ENCODE peak calls at places on chromosomes 13 and 19, in five cellular contexts. G is testis, Z is stomach, O is tibial nerve, N is esophagus muscularis mucosa. E is an unnamed sample. For H3K4me1, the result is how much of the 10 kb centered on the place peaks cover.

GRCh38 chr19:37979547-37980082 is 72.6 kb downstream of the SIPA1L3 start:
- DNase-seq in O (no peak), N (no peak), Z (peak), G (no peak), E (peak)

GRCh38 chr13:83780201-83780600 is 102.1 kb downstream of the SLITRK1 start:
- DNase-seq in G (peak), N (no peak), O (no peak), Z (no peak), E (no peak)

GRCh38 chr13:50412046-50412617 is 396.9 kb downstream of the KCNRG start:
- DNase-seq in N (no peak), Z (no peak), G (no peak), O (no peak), E (no peak)

GRCh38 chr13:112747256-112747655 is 57.4 kb downstream of the ATP11A start:
- DNase-seq in O (no peak), N (no peak), Z (no peak), G (peak), E (no peak)

GRCh38 chr19:7883796-7884570 is 4.3 kb upstream of the LRRC8E start:
- DNase-seq in O (no peak), G (no peak), N (no peak), Z (no peak), E (no peak)

GRCh38 chr19:54451331-54451871 is 2.4 kb downstream of the LENG8 start:
- DNase-seq in O (no peak), Z (no peak), N (no peak), G (no peak), E (no peak)

GRCh38 chr19:2774083-2774679 is 8.9 kb downstream of the SGTA start:
- DNase-seq in Z (no peak), N (no peak), G (no peak), O (no peak), E (no peak)

GRCh38 chr19:38020331-38020730 is 113.3 kb downstream of the SIPA1L3 start:
- DNase-seq in G (no peak), Z (no peak), N (no peak), O (no peak), E (no peak)

GRCh38 chr13:39684531-39685137 is 29.2 kb downstream of the COG6 start:
- DNase-seq in G (no peak), N (no peak), Z (no peak), O (no peak), E (no peak)

GRCh38 chr19:48381178-48381950 is 10.0 kb downstream of the KDELR1 start:
- DNase-seq in N (no peak), O (no peak), G (no peak), Z (no peak), E (no peak)

GRCh38 chr13:91369432-91369831 is 21.9 kb downstream of the MIR17HG start:
- DNase-seq in Z (no peak), O (no peak), G (no peak), N (no peak), E (no peak)

GRCh38 chr19:8120636-8121480 is 28.5 kb downstream of the FBN3 start:
- DNase-seq in G (no peak), O (no peak), Z (no peak), N (no peak), E (no peak)

GRCh38 chr13:49097374-49097773 is 121.7 kb downstream of the FNDC3A start:
- DNase-seq in N (no peak), G (no peak), O (no peak), Z (no peak), E (no peak)

GRCh38 chr13:98055623-98056022 is 87.3 kb upstream of the FARP1 start:
- DNase-seq in Z (no peak), N (no peak), O (no peak), G (no peak), E (no peak)

GRCh38 chr13:26558912-26559485 is 1.5 kb downstream of the WASF3 start:
- DNase-seq in Z (no peak), G (no peak), N (no peak), O (no peak), E (no peak)

GRCh38 chr13:24221007-24221406 is 60.5 kb downstream of the SPATA13 start:
- DNase-seq in O (no peak), G (no peak), Z (no peak), N (no peak), E (no peak)

DNA sequence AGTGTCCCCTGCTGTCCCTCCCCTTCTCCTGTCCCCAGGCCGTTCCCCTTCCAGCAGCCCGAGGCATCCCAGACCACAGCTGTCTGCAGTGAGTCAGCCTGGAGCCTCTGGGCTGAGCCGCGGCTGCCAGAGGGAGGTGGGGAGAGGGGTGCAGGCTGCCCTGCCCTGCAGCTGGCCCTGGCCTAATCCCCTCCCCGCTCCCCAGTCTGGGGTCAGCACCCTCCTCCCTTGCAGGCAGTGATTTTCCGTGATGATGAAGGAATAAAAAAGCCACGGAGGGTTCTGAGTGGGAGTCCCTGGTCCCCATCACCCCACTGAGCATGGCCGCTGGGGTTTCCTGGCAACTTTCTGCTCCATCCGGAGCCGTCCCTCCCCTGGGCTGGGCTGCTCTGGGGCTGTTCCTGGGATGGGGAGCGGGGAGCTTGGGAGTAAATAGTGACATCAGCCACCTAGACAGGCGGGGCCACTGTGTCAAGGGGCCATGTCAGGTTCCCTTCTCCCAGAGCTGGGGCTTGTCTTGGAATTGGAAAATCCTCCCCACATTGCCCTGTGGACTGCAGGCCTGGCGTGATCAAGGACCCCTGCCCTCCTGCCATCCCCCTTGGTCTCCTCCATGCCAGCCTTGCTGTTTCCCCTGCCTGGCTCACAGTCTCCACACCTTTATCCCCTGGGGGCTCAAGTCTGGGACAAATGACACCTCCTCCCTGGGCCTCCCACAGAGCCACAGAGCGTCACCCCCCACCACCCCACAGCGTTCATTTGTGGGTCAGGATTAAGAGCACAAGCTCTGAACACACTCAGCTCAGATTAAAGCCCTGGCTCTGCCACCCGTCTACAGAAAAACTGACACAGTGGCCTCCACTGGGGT is 16.7 kb downstream of the SPC24 start:
- DNase-seq in Z (peak), G (peak), O (peak), N (peak), E (peak)
- H3K4me1 ChIP-seq in Z (half or more), G (under half), O (half or more), N (half or more), E (under half)

DNA sequence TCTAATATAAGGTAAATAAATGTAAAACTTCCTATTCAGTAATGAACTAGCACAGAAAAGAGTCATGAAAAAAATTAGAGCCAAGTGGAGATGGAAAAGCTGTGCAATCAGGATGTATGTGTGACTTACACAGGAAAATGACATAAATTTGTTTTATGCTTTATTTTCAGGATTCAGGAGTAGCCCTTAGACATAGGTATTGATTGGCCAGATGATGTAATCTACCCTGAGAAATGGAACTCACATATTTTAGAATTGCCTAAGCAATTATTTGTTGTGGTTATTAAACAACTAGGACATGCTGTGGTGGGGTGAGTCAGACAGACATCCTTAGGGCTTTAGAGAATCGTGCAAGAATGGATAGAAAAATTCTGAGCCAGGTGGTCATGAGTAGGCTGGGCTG is 110.7 kb downstream of the PCDH9 start:
- DNase-seq in N (no peak), Z (no peak), G (no peak), O (no peak), E (no peak)
- H3K27ac ChIP-seq in N (no peak), Z (no peak), G (no peak), O (no peak), E (no peak)

GRCh38 chr19:1260749-1261511 is 8.2 kb upstream of the CIRBP start:
- DNase-seq in N (peak), O (peak), Z (peak), G (peak), E (peak)

GRCh38 chr19:1261512-1261862 is 7.6 kb upstream of the CIRBP start:
- DNase-seq in Z (no peak), N (no peak), O (no peak), G (no peak), E (no peak)

GRCh38 chr19:1258707-1259205 is 10.4 kb downstream of the MIDN start:
- DNase-seq in O (no peak), N (no peak), G (no peak), Z (no peak), E (no peak)

GRCh38 chr19:1259206-1259872 is 9.8 kb upstream of the CIRBP start:
- DNase-seq in Z (peak), O (peak), G (no peak), N (no peak), E (peak)

DNA sequence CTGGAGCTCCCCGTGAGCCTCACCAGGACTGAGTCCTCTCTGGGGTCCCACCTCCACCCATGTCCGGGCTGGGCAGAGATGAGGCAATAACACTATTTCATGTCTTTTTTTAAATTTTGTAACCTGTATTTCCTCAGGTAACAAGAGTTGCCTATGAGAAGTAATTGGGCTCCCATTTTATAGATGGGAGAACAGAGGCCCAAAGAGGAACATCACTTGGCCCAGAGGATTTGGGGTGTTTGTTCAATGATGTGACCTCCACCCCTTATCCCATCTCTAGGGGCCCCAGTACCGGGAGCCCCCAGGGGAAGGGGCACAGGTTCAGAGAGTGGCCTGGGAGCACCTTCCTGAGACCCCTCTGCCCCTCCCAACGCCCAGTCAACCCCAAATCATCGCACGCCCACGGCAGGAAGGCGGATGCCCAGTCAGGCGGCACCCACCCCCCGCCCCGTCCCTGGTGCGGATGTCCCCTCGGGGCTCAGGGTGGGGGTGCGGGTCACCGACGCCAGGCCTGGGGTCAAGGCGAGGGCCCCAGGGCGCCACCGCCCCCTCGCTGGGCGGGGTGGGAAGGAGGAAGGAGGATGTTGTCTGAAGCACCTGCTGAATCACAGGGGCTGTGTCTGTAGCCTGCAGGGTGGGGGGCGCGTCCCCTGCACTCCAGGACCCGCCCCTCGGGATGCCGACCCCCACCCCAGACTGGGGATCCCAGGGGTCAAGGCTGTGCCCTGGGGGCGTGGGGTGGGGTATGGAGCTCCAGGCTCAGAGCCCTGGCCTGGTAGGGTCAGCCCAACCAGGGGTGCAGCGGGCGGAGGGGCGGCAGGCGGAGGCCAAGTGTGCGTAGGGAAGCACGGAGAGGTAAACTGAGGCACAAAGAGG is 9.0 kb upstream of the CIRBP start:
- DNase-seq in Z (no peak), G (no peak), N (no peak), O (no peak), E (peak)
- TF ChIP-seq POLR2A in Z (no peak), G (no peak), N (no peak), O (no peak), E (no peak)

GRCh38 chr19:19599190-19599535 is 19.3 kb downstream of the PBX4 start:
- DNase-seq in G (no peak), Z (no peak), N (no peak), O (no peak), E (no peak)

GRCh38 chr19:19606021-19606420 is 12.5 kb downstream of the PBX4 start:
- DNase-seq in O (no peak), N (no peak), Z (peak), G (no peak), E (no peak)

GRCh38 chr19:19600793-19601346 is 17.6 kb downstream of the PBX4 start:
- DNase-seq in G (no peak), O (no peak), N (no peak), Z (no peak), E (no peak)

GRCh38 chr19:19602713-19603320 is 15.7 kb downstream of the PBX4 start:
- DNase-seq in N (no peak), O (no peak), G (no peak), Z (no peak), E (no peak)

GRCh38 chr19:19602136-19602712 is 16.3 kb downstream of the PBX4 start:
- DNase-seq in O (no peak), G (no peak), N (no peak), Z (no peak), E (no peak)
- H3K4me1 ChIP-seq in O (under half), G (under half), N (under half), Z (under half), E (under half)

DNA sequence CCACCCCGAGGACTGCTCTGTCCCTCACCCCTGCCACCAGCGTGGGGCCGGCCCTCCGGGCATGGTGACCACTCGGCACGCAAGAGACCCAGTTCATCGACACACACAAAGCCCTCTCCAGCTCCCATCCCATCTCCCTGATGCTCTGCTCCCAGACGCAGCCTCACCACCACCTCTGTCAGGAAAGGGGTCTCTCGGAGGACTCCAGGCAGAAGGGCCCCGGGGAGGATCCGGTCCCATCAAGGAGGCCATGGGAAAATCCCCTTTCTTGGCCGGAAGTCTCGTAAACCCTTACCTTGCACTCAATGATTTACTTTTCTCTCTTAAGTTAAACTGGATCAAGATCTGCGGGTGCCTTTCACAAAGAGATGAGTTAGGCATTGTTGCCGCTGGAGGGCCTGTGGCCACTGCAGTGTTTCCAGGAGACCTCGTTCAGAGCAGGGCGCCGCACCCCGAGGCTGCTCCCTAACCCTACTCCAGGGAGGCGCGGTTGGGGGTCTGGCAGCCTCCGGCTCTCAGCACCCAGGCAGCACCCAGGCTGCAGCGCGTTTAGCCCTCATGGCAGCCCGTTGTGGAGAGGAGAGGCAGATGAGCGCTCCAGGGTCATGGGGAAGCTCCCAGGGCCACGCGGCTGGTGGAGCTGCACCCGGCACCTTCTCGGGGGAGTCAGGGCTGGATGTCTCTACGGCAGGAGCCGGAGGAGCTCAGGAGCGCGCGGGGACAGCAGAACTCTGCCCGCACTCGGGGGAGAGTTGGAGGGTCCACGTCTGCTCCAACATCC is 31.0 kb downstream of the C2CD4C start:
- DNase-seq in G (no peak), Z (no peak), O (no peak), N (no peak), E (peak)
- H3K27ac ChIP-seq in G (no peak), Z (no peak), O (no peak), N (no peak), E (no peak)

GRCh38 chr19:10115392-10116084 is 4.0 kb downstream of the P2RY11 start:
- DNase-seq in G (no peak), N (no peak), O (no peak), Z (no peak), E (peak)
- TF ChIP-seq POLR2A in G (no peak), N (no peak), O (no peak), Z (no peak), E (no peak)

GRCh38 chr19:43224855-43225253 is 19.4 kb upstream of the PSG4 start:
- DNase-seq in G (no peak), O (no peak), Z (no peak), N (no peak), E (no peak)
- H3K4me1 ChIP-seq in G (under half), O (under half), Z (under half), N (under half), E (under half)